ENCODE peak calls at places on chromosomes 3 and 15, in four cellular contexts. N, F, K and H are unnamed samples. For H3K36me3, the result is how much of the 10 kb centered on the place peaks cover.

GRCh38 chr15:37900286-37901221 is 33.9 kb upstream of the TMCO5A start:
- DNase-seq in N (peak), K (peak), F (peak), H (no peak)

GRCh38 chr15:28132524-28133275 is 33.6 kb upstream of the OCA2 start:
- DNase-seq in F (peak), K (peak), N (peak), H (no peak)

GRCh38 chr3:69313251-69313650 is 72.6 kb downstream of the FRMD4B start:
- DNase-seq in K (no peak), F (no peak), N (no peak), H (no peak)

GRCh38 chr15:41801850-41802455 is 25.9 kb upstream of the JMJD7 start:
- DNase-seq in F (peak), K (no peak), N (peak), H (no peak)

GRCh38 chr3:115851571-115851970 is 228.3 kb downstream of the GAP43 start:
- DNase-seq in N (no peak), K (no peak), F (no peak), H (no peak)

GRCh38 chr3:59641169-59641914 is 591.5 kb upstream of the CFAP20DC start:
- DNase-seq in F (peak), N (peak), K (no peak), H (no peak)

GRCh38 chr3:78507196-78507984 is 1260.4 kb downstream of the ROBO1 start:
- DNase-seq in K (peak), F (peak), N (no peak), H (no peak)

GRCh38 chr3:176219970-176220369 is 977.3 kb downstream of the TBL1XR1 start:
- DNase-seq in F (no peak), K (no peak), N (no peak), H (no peak)

GRCh38 chr15:67037694-67038093 is 27.7 kb upstream of the SMAD3 start:
- DNase-seq in K (no peak), F (no peak), N (no peak), H (no peak)

GRCh38 chr3:194985031-194985578 is 285.9 kb downstream of the XXYLT1 start:
- DNase-seq in N (peak), K (peak), F (peak), H (peak)

GRCh38 chr3:32203854-32204253 is 34.6 kb upstream of the CMTM8 start:
- DNase-seq in F (peak), K (no peak), N (peak), H (no peak)

GRCh38 chr3:20682573-20682972 is 496.6 kb upstream of the SGO1 start:
- DNase-seq in K (no peak), N (no peak), F (peak), H (no peak)

GRCh38 chr3:29176501-29176900 is 104.4 kb upstream of the RBMS3 start:
- DNase-seq in K (no peak), N (no peak), F (no peak), H (peak)

GRCh38 chr15:80059786-80060489 is 462 bp downstream of the ZFAND6 start:
- DNase-seq in F (peak), K (peak), N (peak), H (peak)
- H4K8ac ChIP-seq in F (peak), K (peak), N (no peak), H (no peak)

GRCh38 chr3:172341482-172342059 is 106.7 kb downstream of the GHSR start:
- DNase-seq in F (peak), K (peak), N (peak), H (peak)

GRCh38 chr3:172343117-172343516 is 105.1 kb downstream of the GHSR start:
- DNase-seq in N (no peak), K (no peak), F (no peak), H (no peak)

GRCh38 chr3:172346161-172346560 is 102.1 kb downstream of the GHSR start:
- DNase-seq in N (no peak), F (no peak), K (no peak), H (no peak)

GRCh38 chr3:172342097-172342659 is 106.1 kb downstream of the GHSR start:
- DNase-seq in K (no peak), N (no peak), F (no peak), H (no peak)

DNA sequence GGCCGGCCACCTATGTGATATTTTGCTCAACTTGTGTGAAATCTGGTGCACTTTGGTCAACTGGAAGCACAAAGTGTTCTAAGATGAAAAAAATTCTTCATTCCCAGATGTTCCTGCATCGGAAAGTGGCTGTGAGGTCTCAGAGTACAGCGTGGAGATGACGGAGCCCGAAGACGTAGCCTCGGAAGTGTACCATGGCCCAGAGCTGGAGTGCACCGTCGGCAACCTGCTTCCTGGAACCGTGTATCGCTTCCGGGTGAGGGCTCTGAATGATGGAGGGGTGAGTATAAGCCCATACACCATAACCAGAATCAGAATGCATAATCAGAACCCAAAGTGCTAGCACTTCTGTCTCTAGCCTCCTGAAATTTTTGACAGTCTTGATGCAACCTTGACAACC is 104.3 kb downstream of the GHSR start:
- DNase-seq in K (no peak), N (no peak), F (no peak), H (no peak)
- H3K36me3 ChIP-seq in K (under half), N (half or more), F (under half), H (half or more)

GRCh38 chr3:193944161-193944884 is 191.6 kb upstream of the HES1 start:
- DNase-seq in F (no peak), N (no peak), K (no peak), H (no peak)
- H4K8ac ChIP-seq in F (no peak), N (no peak), K (no peak), H (no peak)

GRCh38 chr15:73573071-73573470 is 60.1 kb downstream of the NPTN start:
- DNase-seq in N (no peak), F (no peak), K (no peak), H (no peak)

GRCh38 chr15:73568881-73569280 is 64.3 kb downstream of the NPTN start:
- DNase-seq in F (no peak), N (no peak), K (no peak), H (no peak)

GRCh38 chr15:73572296-73572695 is 60.9 kb downstream of the NPTN start:
- DNase-seq in K (no peak), N (no peak), F (no peak), H (no peak)

GRCh38 chr15:73571346-73571745 is 61.8 kb downstream of the NPTN start:
- DNase-seq in N (no peak), F (no peak), K (no peak), H (no peak)

GRCh38 chr15:73570355-73571032 is 62.7 kb downstream of the NPTN start:
- DNase-seq in N (no peak), F (no peak), K (no peak), H (no peak)
- H3K36me3 ChIP-seq in N (under half), F (under half), K (under half), H (half or more)